ENCODE peak calls at places on chromosomes 6 and 20, in seven cellular contexts. K is lower lobe of right lung; V is central memory CD4-positive, alpha-beta T cell; D is AG09319; Q is stimulated activated CD4-positive, alpha-beta T cell treated with anti-CD3 and anti-CD28 coated beads, Interleukin-1b, Interleukin-23, amount 100 ng/mL, for 4 hours; T is heart left ventricle; Z is AG08396. L is an unnamed sample.

GRCh38 chr6:143940011-143940597 is 68.0 kb downstream of the PLAGL1 start:
- DNase-seq in Z (peak), T (no peak), K (no peak), D (no peak), V (peak), Q (peak), L (peak)

GRCh38 chr20:34415079-34415478 is 52.0 kb downstream of the ITCH start:
- DNase-seq in V (no peak), Z (no peak), T (no peak), D (no peak), Q (no peak), K (no peak), L (no peak)

GRCh38 chr6:29815118-29815750 is 12.4 kb upstream of the HLA-G start:
- DNase-seq in Z (no peak), Q (no peak), T (no peak), K (no peak), D (no peak), V (no peak), L (no peak)

GRCh38 chr6:132812756-132813172 is 1.6 kb upstream of the RPS12 start:
- DNase-seq in D (no peak), V (no peak), Z (no peak), Q (no peak), K (no peak), T (no peak), L (no peak)

GRCh38 chr20:40961686-40962640 is 66.7 kb upstream of the TOP1 start:
- DNase-seq in D (no peak), V (no peak), K (no peak), Q (no peak), Z (no peak), T (no peak), L (no peak)

GRCh38 chr6:33706136-33706725 is 5.3 kb downstream of the UQCC2 start:
- DNase-seq in K (peak), V (no peak), T (no peak), D (no peak), Z (no peak), Q (no peak), L (no peak)

GRCh38 chr20:13231031-13231752 is 10.1 kb downstream of the ISM1 start:
- DNase-seq in K (no peak), T (no peak), D (no peak), Q (no peak), Z (peak), V (peak), L (no peak)

GRCh38 chr6:93418448-93419303 is 683 bp downstream of the EPHA7 start:
- DNase-seq in T (peak), K (peak), Z (peak), Q (no peak), D (no peak), V (no peak), L (no peak)

GRCh38 chr6:113328886-113329381 is 528.2 kb upstream of the MARCKS start:
- DNase-seq in Z (peak), D (no peak), Q (no peak), V (no peak), K (no peak), T (peak), L (no peak)

GRCh38 chr20:58012731-58013510 is 215.5 kb downstream of the ANKRD60 start:
- DNase-seq in D (no peak), K (peak), T (peak), Q (no peak), Z (no peak), V (no peak), L (no peak)

L was measured in LNCaP clone FGC.